ENCODE peak calls at places on chromosomes 1 and 21, in six cellular contexts. H, E, G, P, O and K are unnamed samples.

GRCh38 chr1:3034728-3035610 is 13.7 kb downstream of the ACTRT2 start:
- DNase-seq in G (no peak), P (peak; percentile 78), H (no peak), E (no peak), O (no peak), K (no peak)

GRCh38 chr21:34794686-34795085 is 125.9 kb downstream of the CLIC6 start:
- DNase-seq in E (no peak), G (no peak), O (no peak), H (no peak), P (no peak), K (no peak)

GRCh38 chr1:30930631-30931173 is 22.1 kb upstream of the SDC3 start:
- DNase-seq in E (no peak), G (no peak), O (no peak), H (no peak), P (no peak), K (no peak)

GRCh38 chr1:197763307-197763706 is 12.0 kb downstream of the DENND1B start:
- DNase-seq in H (no peak), O (no peak), P (no peak), G (no peak), E (no peak), K (no peak)

GRCh38 chr21:34910396-34910795 is 138.7 kb downstream of the RUNX1 start:
- DNase-seq in E (no peak), P (no peak), O (no peak), H (no peak), G (no peak), K (no peak)

GRCh38 chr1:14971201-14971600 is 182.3 kb upstream of the TMEM51 start:
- DNase-seq in G (no peak), P (no peak), E (no peak), O (no peak), H (no peak), K (no peak)

GRCh38 chr21:25964009-25964408 is 206.6 kb downstream of the APP start:
- DNase-seq in G (no peak), P (no peak), H (no peak), O (no peak), E (peak; percentile 16), K (no peak)

GRCh38 chr1:175095978-175096611 is 28.5 kb downstream of the TNN start:
- DNase-seq in H (no peak), E (no peak), G (no peak), P (no peak), O (no peak), K (no peak)

GRCh38 chr1:217138839-217139466 is 415.7 kb upstream of the ESRRG start:
- DNase-seq in O (no peak), E (no peak), H (no peak), G (no peak), P (no peak), K (no peak)

GRCh38 chr1:30005972-30006619 is 717.3 kb downstream of the MATN1 start:
- DNase-seq in O (no peak), H (no peak), E (peak; percentile 14), P (no peak), G (no peak), K (no peak)

GRCh38 chr1:44423706-44424546 is 18.9 kb downstream of the RNF220 start:
- DNase-seq in H (no peak), O (no peak), E (peak; percentile 78), G (no peak), P (peak; percentile 72), K (no peak)

GRCh38 chr1:228166170-228166936 is 749 bp downstream of the IBA57 start:
- DNase-seq in H (peak; percentile 36), E (peak; percentile 84), O (peak; percentile 40), P (peak; percentile 77), G (no peak), K (peak; percentile 28)

GRCh38 chr1:2166254-2166653 is 28.3 kb downstream of the FAAP20 start:
- DNase-seq in E (no peak), G (no peak), H (no peak), P (no peak), O (no peak), K (no peak)

GRCh38 chr1:198496216-198497143 is 44.0 kb downstream of the ATP6V1G3 start:
- DNase-seq in O (no peak), E (peak; percentile 87), H (peak; percentile 60), G (no peak), P (no peak), K (no peak)

GRCh38 chr1:209109001-209109785 is 474.3 kb upstream of the CAMK1G start:
- DNase-seq in O (no peak), E (no peak), G (no peak), H (no peak), P (no peak), K (no peak)

GRCh38 chr1:119449964-119450363 is 35.0 kb downstream of the HSD3B2 start:
- DNase-seq in G (no peak), H (no peak), O (no peak), E (no peak), P (no peak), K (no peak)

GRCh38 chr1:110591956-110592355 is 14.2 kb downstream of the KCNA2 start:
- DNase-seq in G (no peak), O (no peak), P (no peak), H (no peak), E (no peak), K (no peak)

GRCh38 chr1:162036156-162036555 is 12.5 kb upstream of the OLFML2B start:
- DNase-seq in P (no peak), G (no peak), O (no peak), E (no peak), H (no peak), K (no peak)